ENCODE peak calls at places on chromosomes 13 and 19, in four cellular contexts. G is PC-3, X is tibial nerve, B is transverse colon. N is an unnamed sample.

GRCh38 chr19:31570718-31571117 is 221.5 kb upstream of the TSHZ3 start:
- DNase-seq in G (no peak), X (no peak), B (no peak), N (no peak)

GRCh38 chr13:28658539-28658795 is 463 bp upstream of the POMP start:
- DNase-seq in G (no peak), X (no peak), B (no peak), N (no peak)

GRCh38 chr19:437027-437426 is 23.8 kb downstream of the SHC2 start:
- DNase-seq in G (no peak), X (no peak), B (no peak), N (no peak)

GRCh38 chr19:5743640-5744039 is 23.2 kb downstream of the CATSPERD start:
- DNase-seq in G (no peak), X (no peak), B (no peak), N (no peak)

GRCh38 chr13:114012921-114013320 is 39.0 kb upstream of the C13orf46 start:
- DNase-seq in G (no peak), X (no peak), B (no peak), N (peak; percentile 28)

GRCh38 chr13:46546084-46546786 is 6.7 kb upstream of the LRCH1 start:
- DNase-seq in G (no peak), X (no peak), B (no peak), N (no peak)

GRCh38 chr19:7287716-7288115 is 6.5 kb downstream of the INSR start:
- DNase-seq in G (no peak), X (no peak), B (no peak), N (no peak)

GRCh38 chr13:41049480-41049879 is 11.8 kb upstream of the WBP4 start:
- DNase-seq in G (no peak), X (no peak), B (no peak), N (no peak)

GRCh38 chr19:11196406-11197287 is 698 bp downstream of the KANK2 start:
- DNase-seq in G (peak; percentile 37), X (no peak), B (peak; percentile 36), N (no peak)

GRCh38 chr19:50002386-50002960 is 22.7 kb downstream of the VRK3 start:
- DNase-seq in G (no peak), X (no peak), B (no peak), N (no peak)

GRCh38 chr19:10662384-10663251 is 8.5 kb downstream of the ILF3 start:
- DNase-seq in G (no peak), X (no peak), B (no peak), N (no peak)

GRCh38 chr13:30859326-30859725 is 46.7 kb upstream of the MEDAG start:
- DNase-seq in G (peak; percentile 26), X (no peak), B (no peak), N (no peak)

GRCh38 chr19:41350735-41351338 is 2.9 kb downstream of the TGFB1 start:
- DNase-seq in G (no peak), X (no peak), B (no peak), N (no peak)

GRCh38 chr13:29934531-29935308 is 84.3 kb upstream of the UBL3 start:
- DNase-seq in G (peak; percentile 32), X (no peak), B (no peak), N (no peak)

GRCh38 chr19:4077800-4078683 is 11.3 kb upstream of the ZBTB7A start:
- DNase-seq in G (peak; percentile 20), X (peak; percentile 76), B (peak; percentile 86), N (peak; percentile 87)

GRCh38 chr13:38520041-38520440 is 166.8 kb upstream of the FREM2 start:
- DNase-seq in G (no peak), X (no peak), B (no peak), N (no peak)

DNA sequence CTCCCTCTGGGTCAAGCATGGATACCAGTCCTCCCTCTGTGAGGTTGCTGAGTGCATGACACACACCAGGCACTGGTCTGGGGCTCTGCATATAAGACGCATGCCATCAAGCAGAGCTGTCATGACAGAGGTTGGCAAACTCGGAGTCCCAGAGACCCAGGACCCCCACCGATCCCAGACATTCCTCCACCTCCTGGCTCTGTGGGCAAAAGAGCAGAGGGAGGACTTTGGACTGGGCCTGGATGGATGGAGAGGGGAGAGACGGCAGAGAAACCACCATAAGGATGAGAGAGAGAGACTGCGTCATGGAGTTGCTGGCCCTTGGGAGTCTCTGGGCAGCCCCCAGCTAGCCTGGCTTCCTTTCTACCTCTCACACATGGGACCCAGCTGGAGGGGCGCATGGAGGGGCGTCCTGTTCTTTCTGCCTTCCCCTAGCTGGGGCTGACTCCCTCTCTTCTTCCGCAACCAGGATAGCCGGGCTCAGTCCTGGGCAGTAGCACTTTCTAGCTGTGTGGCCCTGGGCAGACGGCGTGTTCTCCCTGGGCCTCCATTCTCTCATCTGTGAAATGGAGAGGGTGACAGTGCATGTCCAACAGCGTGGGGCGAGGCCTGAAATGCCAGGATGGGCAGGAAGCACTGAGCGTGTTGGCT is 1.6 kb downstream of the HPN start:
- DNase-seq in G (no peak), X (no peak), B (no peak), N (no peak)
- H3K27ac ChIP-seq in G (no peak overlapping the region), X (peak overlapping the region; percentile 83), B (no peak overlapping the region), N (no peak overlapping the region)

DNA sequence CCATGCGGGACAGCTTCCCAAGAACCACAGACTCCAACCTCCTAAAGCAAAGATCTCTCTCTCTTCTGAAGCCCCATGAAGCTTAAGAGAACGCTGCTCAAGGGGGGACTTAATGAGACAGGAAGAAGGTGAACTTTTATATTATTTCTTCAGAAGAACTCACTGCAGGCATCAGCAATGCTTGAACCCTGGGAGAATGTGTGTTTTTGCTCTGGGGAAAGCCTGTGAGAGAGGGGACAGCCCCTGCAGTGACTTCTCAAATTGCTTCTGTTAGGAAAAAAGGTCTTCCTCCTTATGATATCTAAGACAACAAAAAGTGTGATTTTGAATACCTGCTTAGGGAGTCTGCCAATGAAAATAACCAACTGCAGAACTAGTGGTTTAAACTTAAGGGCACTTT is 23.0 kb downstream of the GJA3 start:
- DNase-seq in G (no peak), X (no peak), B (no peak), N (no peak)
- H3K27ac ChIP-seq in G (no peak overlapping the region), X (no peak overlapping the region), B (no peak overlapping the region), N (no peak overlapping the region)

GRCh38 chr13:97423300-97424045 is 10.5 kb upstream of the RAP2A start:
- DNase-seq in G (no peak), X (no peak), B (no peak), N (no peak)
- H3K27ac ChIP-seq in G (no peak overlapping the region), X (peak overlapping the region; percentile 51), B (no peak overlapping the region), N (no peak overlapping the region)

DNA sequence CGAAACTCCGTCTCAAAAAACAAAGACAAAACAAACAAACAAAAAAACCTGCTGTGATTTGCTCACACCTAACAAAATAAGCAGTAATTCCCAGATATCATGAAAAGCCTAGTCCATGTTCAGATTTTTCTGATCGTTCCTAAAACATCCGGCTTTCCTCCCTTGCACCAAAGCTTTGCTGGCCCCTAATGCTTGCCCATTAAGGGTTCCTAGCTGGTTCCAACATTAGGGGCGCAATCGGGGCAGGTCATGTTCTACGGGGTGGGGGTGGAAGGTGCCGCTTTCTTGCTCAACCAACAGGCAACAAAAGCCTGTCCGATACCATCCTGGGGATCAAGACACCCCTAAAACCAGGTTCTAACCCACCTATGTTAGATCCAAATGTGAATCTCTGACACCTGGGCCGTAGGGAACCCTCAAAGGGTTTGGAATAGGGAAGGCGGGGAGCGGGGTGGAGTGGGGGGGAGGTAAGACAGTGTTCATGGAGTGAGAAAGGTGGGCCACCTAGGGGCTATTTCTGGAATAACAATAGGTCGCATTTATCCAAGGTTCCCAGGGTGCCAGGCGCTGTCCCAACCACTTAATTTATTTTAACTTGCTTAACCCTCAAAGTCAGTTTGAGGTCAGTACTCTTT is 25.3 kb upstream of the FXYD3 start:
- DNase-seq in G (peak; percentile 75), X (peak; percentile 83), B (peak; percentile 58), N (no peak)
- H3K27ac ChIP-seq in G (no peak overlapping the region), X (peak overlapping the region; percentile 25), B (no peak overlapping the region), N (no peak overlapping the region)

GRCh38 chr13:50914301-50914700 is 4.7 kb downstream of the RNASEH2B start:
- DNase-seq in G (no peak), X (no peak), B (no peak), N (no peak)
- H3K27ac ChIP-seq in G (no peak overlapping the region), X (peak overlapping the region; percentile 3), B (peak overlapping the region; percentile 44), N (peak overlapping the region; percentile 26)

DNA sequence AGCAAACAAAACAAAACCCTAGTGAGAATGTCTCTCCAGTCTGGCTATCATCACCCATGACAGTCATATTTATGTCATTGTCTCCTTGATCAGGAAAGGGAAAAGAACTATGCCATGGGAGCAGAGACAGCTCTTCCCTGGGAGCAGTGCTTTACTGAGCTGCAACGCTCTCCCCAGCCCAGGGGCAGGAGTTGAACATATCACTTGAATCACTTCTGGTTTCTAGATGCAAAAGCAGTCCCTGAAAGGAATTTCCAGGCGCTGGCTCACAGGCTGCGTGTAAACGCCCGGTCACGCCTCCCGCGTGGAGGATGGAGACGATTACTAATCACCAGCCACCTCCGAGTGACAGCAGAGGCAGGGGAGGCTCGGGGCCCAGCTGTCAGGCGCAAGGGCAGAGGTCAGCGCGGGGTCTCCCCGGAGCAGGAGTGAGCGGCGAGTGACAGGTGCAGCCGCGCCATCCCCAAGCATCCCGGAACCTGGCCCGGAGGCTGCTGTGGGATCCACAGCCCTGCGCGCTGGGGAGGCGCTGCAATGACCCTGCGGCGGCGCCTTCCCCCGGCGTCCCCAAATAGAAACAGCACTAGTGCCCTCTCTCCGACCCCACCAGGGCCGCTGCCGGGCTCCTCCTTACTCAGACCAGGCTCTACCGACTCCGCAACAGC is 23.5 kb upstream of the DCLK1 start:
- DNase-seq in G (no peak), X (no peak), B (no peak), N (no peak)
- H3K27ac ChIP-seq in G (no peak overlapping the region), X (no peak overlapping the region), B (no peak overlapping the region), N (no peak overlapping the region)

DNA sequence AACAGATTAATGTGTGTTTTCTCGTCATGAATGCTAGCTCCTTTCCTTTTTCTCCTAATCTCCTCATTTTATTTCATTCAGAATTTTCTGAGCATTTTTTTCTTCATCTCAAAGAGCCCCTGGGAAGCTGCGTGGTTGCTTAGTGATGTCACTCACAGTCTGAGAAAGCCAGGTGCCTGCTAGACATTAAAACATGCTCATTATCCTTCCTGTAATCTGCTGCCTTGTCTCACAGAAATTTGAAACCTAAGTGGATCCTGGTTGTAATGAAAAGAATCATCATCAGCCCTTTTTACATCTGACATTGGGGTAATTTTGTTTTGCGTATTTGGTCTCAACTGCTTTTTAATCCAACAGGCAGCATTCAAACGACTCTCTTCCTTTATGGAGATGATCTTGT is 108.2 kb upstream of the RNF113B start:
- DNase-seq in G (no peak), X (no peak), B (no peak), N (no peak)
- H3K27ac ChIP-seq in G (no peak overlapping the region), X (no peak overlapping the region), B (no peak overlapping the region), N (no peak overlapping the region)

N was measured in lower lobe of right lung.